ENCODE peak calls at places on chromosomes 16 and 17, in six cellular contexts. F is substantia nigra; O is left colon; R is activated CD8-positive, alpha-beta T cell treated with anti-CD3 and anti-CD28 coated beads for 36 hours; G is NCI-H774; M is NCI-H1930. U is an unnamed sample.

GRCh38 chr17:68344701-68345136 is 53.4 kb downstream of the ARSG start:
- DNase-seq in M (no peak), G (no peak), F (no peak), O (no peak), R (peak; percentile 57), U (no peak)

GRCh38 chr17:66474258-66474657 is 171.8 kb downstream of the PRKCA start:
- DNase-seq in G (no peak), R (no peak), M (no peak), F (no peak), O (no peak), U (no peak)

GRCh38 chr16:28842696-28843095 is 3.5 kb downstream of the TUFM start:
- DNase-seq in R (no peak), M (no peak), O (no peak), G (no peak), F (no peak), U (no peak)

GRCh38 chr17:19328441-19329061 is 34.0 kb downstream of the B9D1 start:
- DNase-seq in R (no peak), O (no peak), M (no peak), F (no peak), G (no peak), U (no peak)

GRCh38 chr17:79716183-79716797 is 14.5 kb upstream of the ENPP7 start:
- DNase-seq in O (no peak), F (no peak), G (no peak), M (no peak), R (no peak), U (no peak)

GRCh38 chr16:10003486-10003885 is 178.7 kb downstream of the GRIN2A start:
- DNase-seq in O (no peak), M (no peak), F (no peak), R (no peak), G (no peak), U (no peak)

GRCh38 chr16:10657925-10658324 is 36.8 kb downstream of the TEKT5 start:
- DNase-seq in M (no peak), O (no peak), G (no peak), R (no peak), F (no peak), U (no peak)

GRCh38 chr16:1899641-1900451 is 18.4 kb downstream of the HS3ST6 start:
- DNase-seq in R (no peak), O (peak; percentile 68), M (peak; percentile 49), G (peak; percentile 77), F (no peak), U (no peak)

GRCh38 chr16:55113195-55113594 is 182.5 kb downstream of the IRX5 start:
- DNase-seq in R (no peak), M (no peak), O (no peak), G (no peak), F (no peak), U (no peak)